ENCODE peak calls at places on chromosomes 12 and 14, in four cellular contexts. A is PC-3; X is HFF-Myc; J is CD4-positive, alpha-beta T cell. F is an unnamed sample.

GRCh38 chr14:104442107-104442551 is 137.4 kb upstream of the C14orf180 start:
- DNase-seq in A (no peak), X (no peak), J (no peak), F (no peak)

GRCh38 chr14:92726135-92726932 is 22.1 kb downstream of the LGMN start:
- DNase-seq in A (peak; percentile 88), X (peak; percentile 77), J (no peak), F (peak; percentile 77)

GRCh38 chr12:76595056-76595455 is 35.5 kb upstream of the OSBPL8 start:
- DNase-seq in A (no peak), X (no peak), J (no peak), F (no peak)

GRCh38 chr14:100083706-100084105 is 18.5 kb downstream of the EVL start:
- DNase-seq in A (no peak), X (no peak), J (no peak), F (no peak)

GRCh38 chr12:32902287-32902996 is 5.9 kb upstream of the PKP2 start:
- DNase-seq in A (no peak), X (no peak), J (no peak), F (no peak)

GRCh38 chr12:27340971-27341370 is 8.3 kb downstream of the BMAL2 start:
- DNase-seq in A (peak; percentile 68), X (no peak), J (no peak), F (no peak)

GRCh38 chr14:85439696-85440328 is 90.1 kb upstream of the FLRT2 start:
- DNase-seq in A (no peak), X (no peak), J (no peak), F (no peak)

GRCh38 chr14:94677747-94678146 is 65.6 kb downstream of the SERPINA3 start:
- DNase-seq in A (no peak), X (no peak), J (no peak), F (no peak)

GRCh38 chr12:124919646-124920352 is 5.3 kb upstream of the UBC start:
- DNase-seq in A (peak; percentile 71), X (no peak), J (no peak), F (peak; percentile 22)

GRCh38 chr14:103057372-103058208 is at the start of gene CDC42BPB:
- DNase-seq in A (peak; percentile 95), X (no peak), J (peak; percentile 67), F (peak; percentile 31)

GRCh38 chr14:100972134-100972905 is 68.8 kb upstream of the RTL1 start:
- DNase-seq in A (peak; percentile 57), X (no peak), J (no peak), F (no peak)

DNA sequence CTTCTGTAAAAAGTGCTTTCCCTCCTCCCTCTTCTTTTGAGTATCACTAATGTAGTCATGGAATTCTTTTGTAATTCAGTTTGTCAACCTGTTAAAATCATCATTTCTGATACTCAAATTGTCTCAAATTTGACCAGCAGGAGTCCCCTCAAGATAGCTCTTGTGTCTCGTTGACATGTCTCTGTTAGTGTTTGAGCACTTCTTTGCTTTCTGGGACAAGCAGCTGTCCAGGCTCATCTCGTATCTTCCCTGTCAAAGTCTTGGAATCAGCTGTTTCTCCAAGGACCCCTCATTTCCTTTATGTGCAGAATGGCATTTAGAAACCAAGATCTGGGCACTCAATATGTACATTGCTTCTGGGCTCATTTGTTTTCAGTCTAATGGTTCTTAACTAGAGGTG is 10.7 kb downstream of the CIPC start:
- DNase-seq in A (no peak), X (no peak), J (no peak), F (no peak)
- TF ChIP-seq CTCF in A (peak; percentile 25), X (no peak), J (no peak), F (no peak)

DNA sequence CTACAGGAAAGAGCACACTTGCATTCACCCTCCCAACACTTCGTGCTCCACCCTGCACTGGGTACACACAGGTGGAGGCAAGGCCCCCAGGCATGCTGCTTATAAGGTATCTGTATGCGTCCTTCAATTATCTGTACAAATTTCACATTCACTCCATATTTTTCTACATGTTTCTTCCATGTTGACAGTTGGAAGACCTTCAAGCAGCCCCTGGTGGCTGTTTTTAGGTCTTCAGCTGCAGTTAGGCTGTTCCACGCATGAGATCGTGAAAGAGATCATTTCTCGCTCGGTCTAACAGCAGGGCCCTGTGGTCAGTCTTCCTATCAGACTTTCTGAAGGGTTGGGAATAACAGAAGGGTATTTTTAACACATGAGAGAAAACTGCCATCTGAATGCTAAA is 47.1 kb downstream of the PLXNC1 start:
- DNase-seq in A (no peak), X (no peak), J (no peak), F (no peak)
- TF ChIP-seq CTCF in A (peak; percentile 32), X (no peak), J (no peak), F (peak; percentile 14)

GRCh38 chr12:92735131-92735721 is 32.4 kb downstream of the PLEKHG7 start:
- DNase-seq in A (peak; percentile 69), X (peak; percentile 87), J (no peak), F (no peak)
- TF ChIP-seq CTCF in A (peak; percentile 35), X (no peak), J (no peak), F (no peak)

DNA sequence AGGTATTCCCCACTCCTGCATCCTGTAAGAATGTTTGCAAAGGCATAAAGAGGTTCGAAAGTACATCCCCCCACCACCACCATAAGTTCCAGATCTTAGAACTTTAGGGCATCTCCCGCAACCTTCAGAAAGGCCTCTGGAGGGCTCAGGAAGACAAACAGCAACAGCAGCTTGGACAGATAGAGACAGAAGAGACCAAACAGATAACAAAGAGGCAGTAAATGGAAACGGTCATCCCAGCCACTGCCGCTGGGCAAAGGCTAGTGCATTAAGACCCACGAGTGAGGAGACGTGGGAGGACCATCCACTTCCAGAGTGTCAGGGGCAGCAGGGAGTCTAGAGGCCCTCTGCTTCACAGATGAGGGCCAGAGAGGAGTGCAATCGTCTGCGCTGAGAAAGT is 124.3 kb downstream of the CRACR2A start:
- DNase-seq in A (no peak), X (no peak), J (no peak), F (no peak)
- TF ChIP-seq CTCF in A (no peak), X (no peak), J (no peak), F (no peak)

GRCh38 chr12:121843236-121843982 is 15.2 kb downstream of the HPD start:
- DNase-seq in A (no peak), X (no peak), J (no peak), F (no peak)

GRCh38 chr12:121839993-121840761 is 18.5 kb downstream of the HPD start:
- DNase-seq in A (no peak), X (no peak), J (no peak), F (no peak)

GRCh38 chr12:121838096-121838495 is 20.6 kb downstream of the HPD start:
- DNase-seq in A (no peak), X (no peak), J (no peak), F (no peak)

GRCh38 chr12:121837680-121838079 is 21.0 kb downstream of the HPD start:
- DNase-seq in A (no peak), X (no peak), J (no peak), F (no peak)

DNA sequence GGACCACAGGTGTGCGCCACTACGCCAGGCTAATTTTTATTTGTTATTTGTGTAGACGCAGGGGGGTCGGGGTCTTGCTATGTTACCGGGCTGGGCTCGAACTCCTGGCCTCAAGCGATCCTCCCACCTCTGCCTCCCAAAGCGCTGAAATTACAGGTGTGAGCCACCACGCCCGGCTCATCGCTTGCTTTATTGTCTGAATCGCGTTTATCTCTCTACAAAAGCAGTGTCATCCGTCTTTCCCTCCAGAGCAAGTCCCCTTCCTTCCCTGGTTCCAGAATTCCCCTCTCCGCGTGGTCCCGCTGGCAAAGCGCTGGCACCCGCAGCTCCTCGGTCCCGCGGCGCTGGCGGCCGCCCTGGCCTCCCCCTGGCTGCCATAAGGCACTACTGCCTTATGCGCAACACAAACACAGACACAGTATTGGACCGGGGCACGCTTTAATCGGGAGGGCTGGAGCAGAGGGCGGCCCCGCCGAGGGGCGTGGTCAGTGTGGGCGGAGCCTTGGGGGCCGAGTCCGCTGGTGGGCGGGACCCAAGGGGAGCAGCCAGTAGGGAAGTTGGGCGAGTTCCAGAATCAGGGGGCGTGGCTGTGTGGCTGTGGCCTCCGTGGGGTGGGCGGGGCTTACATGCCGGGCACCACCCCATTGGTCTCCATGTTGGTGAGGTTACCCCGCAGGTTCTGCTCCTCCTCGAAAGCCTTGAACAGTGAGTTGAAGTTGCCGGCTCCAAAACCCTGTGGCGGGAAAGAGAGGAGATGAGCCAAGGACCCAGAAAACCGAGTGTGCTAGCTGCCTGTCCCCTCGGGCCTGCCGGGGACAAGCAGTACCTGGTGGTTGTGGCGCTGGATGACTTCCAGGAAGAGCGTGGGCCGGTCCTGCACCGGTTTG is 19.3 kb downstream of the HPD start:
- DNase-seq in A (peak; percentile 100), X (peak; percentile 93), J (peak; percentile 100), F (peak; percentile 99)
- TF ChIP-seq CTCF in A (no peak), X (peak; percentile 45), J (peak; percentile 54), F (no peak)

GRCh38 chr12:120642806-120643205 is 2.4 kb downstream of the CABP1 start:
- DNase-seq in A (no peak), X (no peak), J (no peak), F (no peak)

GRCh38 chr12:120642086-120642485 is 1.7 kb downstream of the CABP1 start:
- DNase-seq in A (no peak), X (no peak), J (no peak), F (no peak)

GRCh38 chr12:120640840-120641833 is 711 bp downstream of the CABP1 start:
- DNase-seq in A (peak; percentile 63), X (no peak), J (peak; percentile 58), F (peak; percentile 36)

GRCh38 chr12:120643574-120643973 is 3.1 kb downstream of the CABP1 start:
- DNase-seq in A (no peak), X (no peak), J (no peak), F (no peak)

DNA sequence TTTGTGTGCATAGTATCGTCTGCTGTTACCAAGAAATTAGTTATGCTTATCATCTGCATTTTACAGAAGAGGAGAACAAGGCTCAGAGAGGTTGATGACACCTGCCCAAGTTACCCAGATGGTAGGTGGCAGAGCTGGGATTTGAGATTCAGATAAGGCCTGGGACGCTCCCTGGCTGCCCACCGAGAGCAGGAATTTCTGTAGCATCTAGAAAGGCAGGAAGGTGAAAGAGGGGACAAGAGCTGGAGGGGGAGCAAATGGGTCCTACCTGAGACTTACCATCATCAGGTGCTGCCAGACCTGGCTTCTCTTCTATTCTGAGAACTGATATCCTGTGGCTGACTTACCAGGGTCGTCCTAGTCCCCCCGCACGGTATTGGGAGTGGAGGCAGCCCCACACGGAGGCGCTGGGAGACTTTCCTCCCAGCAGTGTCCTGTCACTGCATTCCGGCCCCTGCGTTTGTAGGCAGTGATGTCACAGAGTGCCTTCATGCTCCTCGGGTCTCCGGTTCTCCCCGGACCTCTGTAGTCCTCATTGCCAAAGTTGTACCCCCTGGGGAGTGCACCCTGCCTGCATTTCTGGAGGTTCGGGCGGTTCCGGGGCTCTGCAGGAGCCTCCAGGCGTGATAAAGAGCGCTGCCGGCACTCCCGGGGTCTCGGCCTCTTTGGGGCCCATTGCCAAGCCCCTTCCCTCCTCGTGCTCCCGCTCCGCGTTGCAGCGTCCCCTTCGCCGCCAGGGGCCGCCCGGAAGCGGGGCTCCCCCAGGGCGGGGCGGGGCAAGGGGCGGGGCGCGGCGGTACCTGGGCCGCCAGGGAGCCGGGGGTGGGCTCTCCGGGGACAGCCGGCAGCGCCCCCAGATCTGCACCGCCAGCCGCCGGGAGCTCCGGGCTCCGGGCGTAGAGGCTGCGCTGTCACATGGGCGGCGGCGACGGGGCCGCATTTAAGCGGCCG is at the start of gene CABP1:
- DNase-seq in A (no peak), X (no peak), J (peak; percentile 71), F (peak; percentile 18)
- TF ChIP-seq CTCF in A (peak; percentile 34), X (peak; percentile 23), J (peak; percentile 44), F (no peak)

F was measured in natural killer cell.